ENCODE peak calls at places on chromosomes 5 and 9, in four cellular contexts. C is mesothelial cell of epicardium, Z is endothelial cell, U is GM12865. B is an unnamed sample.

GRCh38 chr5:88686077-88686541 is 196.9 kb downstream of the MEF2C start:
- DNase-seq in C (no peak), Z (no peak), U (no peak), B (no peak)

GRCh38 chr9:21608200-21608599 is 126.1 kb upstream of the IFNE start:
- DNase-seq in C (no peak), U (no peak), Z (no peak), B (no peak)

GRCh38 chr9:128078504-128079434 is 10.7 kb downstream of the SLC25A25 start:
- DNase-seq in C (no peak), Z (no peak), U (no peak), B (no peak)

GRCh38 chr5:157670662-157671591 is at the start of gene C5orf52:
- DNase-seq in Z (peak), U (peak), C (no peak), B (peak)

GRCh38 chr5:93748875-93749397 is 7.5 kb upstream of the POU5F2 start:
- DNase-seq in C (no peak), U (peak), Z (no peak), B (no peak)

GRCh38 chr9:16870606-16871357 is at the start of gene BNC2:
- DNase-seq in U (no peak), C (peak), Z (peak), B (no peak)

GRCh38 chr5:171586436-171586835 is 167.0 kb downstream of the FGF18 start:
- DNase-seq in C (no peak), Z (no peak), U (no peak), B (no peak)

GRCh38 chr5:39178171-39178570 is 41.2 kb downstream of the FYB1 start:
- DNase-seq in C (no peak), U (no peak), Z (no peak), B (no peak)

GRCh38 chr5:1887400-1888360 is 5.0 kb upstream of the IRX4 start:
- DNase-seq in Z (no peak), U (no peak), C (no peak), B (no peak)

GRCh38 chr9:133285252-133285775 is 10.3 kb upstream of the ABO start:
- DNase-seq in Z (no peak), C (no peak), U (no peak), B (no peak)

GRCh38 chr5:54528633-54529032 is 11.1 kb downstream of the SNX18 start:
- DNase-seq in Z (no peak), C (no peak), U (no peak), B (no peak)

GRCh38 chr9:2083552-2083951 is 68.4 kb downstream of the SMARCA2 start:
- DNase-seq in U (no peak), C (no peak), Z (no peak), B (peak)

GRCh38 chr9:115289757-115290208 is 171.8 kb upstream of the TNC start:
- DNase-seq in Z (no peak), C (no peak), U (no peak), B (no peak)

GRCh38 chr9:73135394-73135793 is 16.3 kb upstream of the ANXA1 start:
- DNase-seq in U (no peak), C (no peak), Z (no peak), B (no peak)

GRCh38 chr5:17398439-17398838 is 99.6 kb upstream of the TAF11L2 start:
- DNase-seq in C (no peak), U (no peak), Z (no peak), B (no peak)

GRCh38 chr5:417301-417700 is 25.7 kb upstream of the EXOC3 start:
- DNase-seq in C (no peak), Z (no peak), U (no peak), B (no peak)

GRCh38 chr9:36940881-36941280 is 93.2 kb downstream of the PAX5 start:
- DNase-seq in C (no peak), Z (no peak), U (no peak), B (no peak)

GRCh38 chr9:33868430-33869000 is 51.6 kb downstream of the UBE2R2 start:
- DNase-seq in U (no peak), C (no peak), Z (no peak), B (no peak)

GRCh38 chr9:4555251-4555650 is 65.0 kb downstream of the SLC1A1 start:
- DNase-seq in U (no peak), Z (no peak), C (no peak), B (no peak)

GRCh38 chr5:78972654-78973428 is 12.3 kb downstream of the ARSB start:
- DNase-seq in U (no peak), Z (no peak), C (peak), B (no peak)

GRCh38 chr9:87567047-87567446 is 69.4 kb downstream of the DAPK1 start:
- DNase-seq in Z (no peak), U (no peak), C (no peak), B (no peak)

GRCh38 chr5:23506329-23507236 is 826 bp upstream of the PRDM9 start:
- DNase-seq in Z (no peak), C (no peak), U (no peak), B (no peak)

GRCh38 chr5:15304914-15305834 is 194.8 kb upstream of the FBXL7 start:
- DNase-seq in C (no peak), U (no peak), Z (no peak), B (no peak)

GRCh38 chr5:142716963-142717362 is 31.1 kb upstream of the FGF1 start:
- DNase-seq in C (no peak), U (peak), Z (peak), B (peak)
- TF ChIP-seq CTCF in C (peak), U (peak), Z (no peak), B (no peak)

DNA sequence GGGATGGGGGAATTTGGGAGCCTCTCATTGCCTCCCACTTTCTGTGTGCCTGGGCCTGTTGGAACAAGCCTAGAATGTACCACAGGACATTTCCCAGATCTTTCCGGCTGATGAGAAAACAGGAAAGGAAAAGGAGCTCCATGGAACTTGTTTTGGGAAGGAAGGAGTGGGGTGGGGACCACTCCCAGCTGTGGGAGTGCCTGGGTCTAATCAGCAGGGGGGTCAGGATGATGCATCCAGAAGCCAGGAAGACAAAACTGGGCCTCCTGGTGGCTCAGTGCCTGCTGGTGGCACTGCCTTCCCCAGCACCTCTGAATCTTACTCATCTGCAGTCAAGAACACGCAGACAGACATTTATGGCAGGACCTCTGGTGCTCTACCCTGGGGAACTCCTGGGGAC is 2.8 kb downstream of the SMIM33 start:
- DNase-seq in Z (peak), U (peak), C (no peak), B (no peak)
- TF ChIP-seq CTCF in Z (no peak), U (no peak), C (no peak), B (no peak)

GRCh38 chr5:151080620-151081425 is at the start of gene TNIP1:
- DNase-seq in C (peak), Z (peak), U (peak), B (peak)
- TF ChIP-seq CTCF in C (no peak), Z (no peak), U (no peak), B (no peak)

GRCh38 chr9:136118367-136119258 is at the start of gene TMEM250:
- DNase-seq in U (peak), Z (peak), C (peak), B (peak)
- TF ChIP-seq CTCF in U (no peak), Z (peak), C (no peak), B (peak)

DNA sequence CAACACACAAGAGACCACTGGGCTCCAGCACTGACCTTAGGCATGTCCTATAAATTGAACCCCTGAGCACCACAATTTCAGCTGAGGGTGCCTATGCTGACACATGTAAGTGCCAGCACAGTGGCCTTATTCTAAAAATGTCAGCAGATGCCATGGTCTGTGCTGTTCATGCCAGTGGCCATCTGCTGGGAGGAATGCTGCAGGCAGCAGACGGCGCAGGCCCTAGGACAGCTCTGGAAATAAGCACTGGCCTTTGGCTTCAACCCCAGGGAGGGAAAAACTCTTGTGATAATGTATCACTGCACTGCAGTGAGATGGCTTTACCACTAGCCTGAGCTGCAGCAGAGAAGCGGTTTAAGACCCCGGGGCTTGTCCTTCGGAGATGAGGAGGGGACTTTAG is 98.5 kb downstream of the SYK start:
- DNase-seq in U (no peak), Z (no peak), C (no peak), B (no peak)
- TF ChIP-seq CTCF in U (no peak), Z (peak), C (no peak), B (no peak)

DNA sequence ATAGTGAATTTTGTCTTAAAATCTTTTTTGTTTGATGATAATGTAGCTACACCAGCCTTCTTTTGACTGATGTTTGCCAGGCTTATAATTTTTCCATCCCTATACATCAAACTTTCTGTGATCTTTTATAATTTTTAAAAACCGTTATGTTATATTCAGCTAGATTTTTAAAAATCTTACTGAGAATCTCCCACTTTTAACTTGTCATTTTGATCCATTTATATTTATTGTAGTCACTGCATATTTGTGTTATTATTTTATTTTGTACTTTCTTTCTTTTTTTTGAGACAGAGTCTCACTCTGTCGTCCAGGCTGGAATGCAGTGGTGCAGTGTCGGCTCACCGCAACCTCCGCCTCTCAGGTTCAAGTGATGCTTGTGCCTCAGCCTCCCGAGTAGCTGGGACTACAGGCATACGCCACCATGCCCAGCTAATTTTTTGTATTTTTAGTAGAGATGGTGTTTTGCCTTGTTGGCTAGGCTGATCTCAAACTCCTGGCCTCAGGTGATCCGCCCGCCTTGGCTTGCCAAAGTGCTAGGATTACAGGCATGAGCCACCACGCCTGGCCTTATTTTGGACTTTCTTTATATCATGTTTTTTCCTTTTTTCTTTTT is 12.7 kb downstream of the MRRF start:
- DNase-seq in C (no peak), Z (no peak), U (no peak), B (no peak)
- TF ChIP-seq CTCF in C (no peak), Z (no peak), U (no peak), B (no peak)

GRCh38 chr9:105444130-105444529 is 3.7 kb upstream of the FSD1L start:
- DNase-seq in U (no peak), C (no peak), Z (no peak), B (no peak)

GRCh38 chr9:105449081-105449480 is 1.2 kb downstream of the FSD1L start:
- DNase-seq in U (no peak), Z (no peak), C (no peak), B (no peak)

GRCh38 chr9:105447386-105447813 is 434 bp upstream of the FSD1L start:
- DNase-seq in C (no peak), Z (no peak), U (no peak), B (no peak)

GRCh38 chr9:105445203-105445881 is 2.5 kb upstream of the FSD1L start:
- DNase-seq in U (no peak), C (no peak), Z (no peak), B (no peak)

DNA sequence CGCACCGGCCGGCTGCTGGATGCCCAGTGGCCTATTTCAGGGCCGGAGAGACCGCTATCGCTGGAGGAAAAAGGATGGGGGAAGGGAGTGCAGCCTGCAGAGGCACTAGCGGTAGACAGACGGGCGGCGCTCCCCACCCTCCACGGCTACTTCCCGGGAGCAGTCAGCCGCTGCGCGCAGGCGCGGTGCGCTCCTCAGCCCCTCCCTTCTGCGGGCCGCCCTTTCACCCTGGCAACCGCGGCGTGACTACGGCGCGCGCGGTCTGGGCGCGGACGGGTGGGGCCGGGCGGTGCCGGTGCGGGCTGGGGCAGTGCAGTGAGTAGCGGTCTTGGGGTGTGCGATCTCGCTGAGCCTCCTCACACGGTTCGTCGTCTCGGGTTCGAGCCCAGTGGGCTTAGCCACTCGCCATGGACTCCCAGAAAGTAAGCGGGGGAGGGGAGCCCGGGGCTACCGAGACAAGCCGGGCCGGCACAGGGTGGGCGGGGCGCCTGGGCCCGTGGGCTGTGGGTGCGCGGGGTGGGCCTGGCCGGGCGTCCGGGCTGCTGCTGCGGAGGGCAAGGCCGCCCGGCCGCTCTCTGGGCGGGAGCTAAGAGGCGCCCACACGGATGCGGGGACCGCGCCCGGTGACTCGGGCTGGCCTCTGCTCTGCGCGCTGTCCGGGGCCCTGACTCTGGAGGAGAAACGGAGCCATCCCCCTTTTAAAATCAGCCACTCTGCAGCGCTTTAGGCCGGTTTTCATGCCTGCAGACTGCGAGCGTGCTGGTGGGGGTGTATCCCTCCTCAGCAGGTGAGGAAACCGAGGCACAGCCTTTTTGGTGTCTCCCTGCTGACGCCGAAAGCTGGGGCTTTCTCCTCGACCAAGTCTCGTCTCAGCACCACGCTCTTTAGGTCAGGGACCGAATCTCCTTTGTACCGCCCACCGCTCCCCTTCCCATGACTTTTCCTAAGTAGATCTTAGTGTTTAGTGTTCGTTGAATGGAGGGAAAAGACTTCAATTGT is at the start of gene FSD1L:
- DNase-seq in U (peak), Z (peak), C (peak), B (peak)
- TF ChIP-seq CTCF in U (no peak), Z (no peak), C (no peak), B (no peak)

GRCh38 chr9:35816708-35817107 is 1.9 kb upstream of the HINT2 start:
- DNase-seq in U (no peak), Z (peak), C (no peak), B (no peak)
- TF ChIP-seq CTCF in U (peak), Z (no peak), C (no peak), B (peak)